ENCODE peak calls at places on chromosomes 6 and 20, in four cellular contexts. Y is colonic mucosa, Q is tibial nerve, W is pancreas. S is an unnamed sample.

GRCh38 chr6:33927551-33927950 is 123.7 kb upstream of the MLN start:
- DNase-seq in Y (no peak), Q (no peak), W (no peak), S (peak; percentile 76)

GRCh38 chr6:16751251-16751946 is 9.9 kb downstream of the ATXN1 start:
- DNase-seq in Y (no peak), Q (no peak), W (no peak), S (peak; percentile 67)

GRCh38 chr20:51347871-51348270 is 194.6 kb downstream of the NFATC2 start:
- DNase-seq in Y (no peak), Q (no peak), W (no peak), S (no peak)

GRCh38 chr6:36852481-36853147 is 13.4 kb upstream of the CPNE5 start:
- DNase-seq in Y (no peak), Q (no peak), W (no peak), S (peak; percentile 71)

GRCh38 chr20:43187476-43188233 is 2.1 kb downstream of the PTPRT start:
- DNase-seq in Y (peak; percentile 70), Q (peak; percentile 55), W (peak; percentile 90), S (peak; percentile 36)

GRCh38 chr6:35051393-35051792 is 89.7 kb downstream of the TCP11 start:
- DNase-seq in Y (no peak), Q (no peak), W (no peak), S (no peak)

GRCh38 chr20:3510110-3510509 is 39.3 kb downstream of the ATRN start:
- DNase-seq in Y (no peak), Q (no peak), W (no peak), S (no peak)

GRCh38 chr6:158468666-158469065 is 91.2 kb upstream of the TMEM181 start:
- DNase-seq in Y (peak; percentile 24), Q (no peak), W (no peak), S (no peak)

GRCh38 chr6:2557181-2557720 is 193.5 kb downstream of the MYLK4 start:
- DNase-seq in Y (no peak), Q (no peak), W (no peak), S (no peak)

GRCh38 chr6:1485678-1486077 is 96.3 kb downstream of the FOXF2 start:
- DNase-seq in Y (no peak), Q (no peak), W (no peak), S (peak; percentile 97)

GRCh38 chr6:20234136-20234535 is 21.9 kb upstream of the MBOAT1 start:
- DNase-seq in Y (no peak), Q (no peak), W (no peak), S (no peak)

GRCh38 chr6:163651910-163652309 is 237.4 kb downstream of the QKI start:
- DNase-seq in Y (no peak), Q (no peak), W (no peak), S (peak; percentile 1)

GRCh38 chr20:23879811-23880374 is 345 bp upstream of the CST5 start:
- DNase-seq in Y (no peak), Q (no peak), W (no peak), S (peak; percentile 53)

GRCh38 chr6:116096979-116097816 is 3.5 kb upstream of the NT5DC1 start:
- DNase-seq in Y (no peak), Q (no peak), W (no peak), S (peak; percentile 26)

GRCh38 chr6:32779036-32779435 is 15.7 kb upstream of the HLA-DQB2 start:
- DNase-seq in Y (no peak), Q (no peak), W (no peak), S (no peak)

GRCh38 chr6:129475477-129476247 is 234.3 kb downstream of the ARHGAP18 start:
- DNase-seq in Y (no peak), Q (no peak), W (no peak), S (no peak)
- TF ChIP-seq CTCF in Y (no peak), Q (no peak), W (no peak), S (no peak)

DNA sequence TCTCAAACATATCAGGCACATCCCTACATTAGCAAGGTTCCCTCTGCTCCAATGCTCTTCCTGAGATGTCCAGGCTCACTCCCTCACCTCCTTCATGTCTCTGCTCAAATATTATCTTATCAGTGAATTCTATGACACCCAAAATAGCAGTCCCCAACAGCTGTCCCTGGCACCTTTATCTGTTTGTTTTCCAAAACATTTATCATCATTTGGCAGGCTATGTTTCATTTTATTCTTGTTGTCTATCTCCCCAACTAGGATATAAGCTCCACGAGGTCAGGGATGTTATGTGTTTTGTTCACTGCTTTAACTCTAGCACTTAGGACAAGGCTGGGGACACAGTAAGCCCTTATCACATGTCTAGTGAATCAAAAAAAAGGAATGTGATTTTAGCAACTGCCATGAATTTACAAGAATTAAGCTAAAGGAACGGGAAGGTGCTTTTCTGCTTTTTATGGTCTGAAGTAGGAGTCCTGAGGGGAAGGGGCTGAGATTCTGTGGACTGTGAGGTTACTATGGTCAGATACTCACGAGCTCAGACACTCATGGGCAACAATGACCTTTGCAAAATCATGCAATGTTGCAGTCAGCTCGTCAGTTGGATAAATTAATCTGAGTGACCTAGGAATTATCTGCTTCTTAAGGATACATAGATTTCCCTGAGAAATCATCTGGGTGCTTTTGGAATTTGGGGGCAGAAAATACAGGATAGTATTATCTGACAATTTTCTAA is 1.9 kb upstream of the IL22RA2 start:
- DNase-seq in Y (no peak), Q (no peak), W (no peak), S (no peak)
- H3K27me3 ChIP-seq in Y (no peaks in the 10 kb centered on the region), Q (no peaks in the 10 kb centered on the region), W (no peaks in the 10 kb centered on the region), S (no peaks in the 10 kb centered on the region)

GRCh38 chr20:35297153-35297552 is 4.9 kb upstream of the FAM83C start:
- DNase-seq in Y (no peak), Q (no peak), W (no peak), S (no peak)
- TF ChIP-seq CTCF in Y (no peak), Q (no peak), W (no peak), S (no peak)

DNA sequence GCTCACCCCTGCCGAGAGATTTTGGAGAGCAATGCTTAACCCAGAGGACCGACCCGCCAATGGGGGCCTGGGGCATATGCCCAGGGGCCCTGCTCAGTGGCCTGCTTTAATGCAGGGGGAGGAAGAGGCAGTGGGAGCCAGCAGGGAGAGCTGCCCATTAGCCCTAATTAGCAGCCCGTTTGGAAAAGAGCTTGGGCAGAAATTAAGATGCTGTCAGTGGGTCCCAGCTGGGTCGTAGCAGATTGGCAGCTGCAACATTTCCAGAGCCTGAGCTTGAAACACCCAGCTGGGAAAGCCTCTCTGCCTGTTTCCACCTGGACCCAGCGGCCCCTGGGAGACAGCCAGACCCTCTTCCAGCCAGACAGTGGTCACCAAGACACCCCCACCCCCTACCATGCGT is 39.5 kb downstream of the CD40 start:
- DNase-seq in Y (no peak), Q (no peak), W (no peak), S (no peak)
- H3K27me3 ChIP-seq in Y (no peaks in the 10 kb centered on the region), Q (no peaks in the 10 kb centered on the region), W (no peaks in the 10 kb centered on the region), S (peaks cover 8% of the 10 kb centered on the region)

DNA sequence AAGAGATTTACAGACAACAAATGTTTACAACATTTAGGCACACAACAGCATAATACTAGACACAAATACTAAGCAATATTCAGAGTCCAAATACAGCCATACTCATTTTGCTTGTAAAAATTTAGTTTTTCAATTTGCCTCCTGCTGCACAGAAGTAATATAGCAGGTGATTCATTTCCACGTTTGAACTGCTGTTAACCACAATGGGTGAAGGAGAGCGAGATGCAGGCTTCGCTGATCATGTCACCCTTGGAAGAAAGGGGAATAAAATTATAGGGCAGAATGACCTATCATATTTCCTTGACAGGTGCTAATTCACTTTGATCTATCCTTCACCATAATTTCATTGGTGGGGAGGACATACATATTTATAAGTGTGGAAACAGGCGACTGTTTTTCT is 643.8 kb upstream of the AGPAT4 start:
- DNase-seq in Y (no peak), Q (no peak), W (no peak), S (no peak)
- TF ChIP-seq CTCF in Y (no peak), Q (no peak), W (no peak), S (no peak)

DNA sequence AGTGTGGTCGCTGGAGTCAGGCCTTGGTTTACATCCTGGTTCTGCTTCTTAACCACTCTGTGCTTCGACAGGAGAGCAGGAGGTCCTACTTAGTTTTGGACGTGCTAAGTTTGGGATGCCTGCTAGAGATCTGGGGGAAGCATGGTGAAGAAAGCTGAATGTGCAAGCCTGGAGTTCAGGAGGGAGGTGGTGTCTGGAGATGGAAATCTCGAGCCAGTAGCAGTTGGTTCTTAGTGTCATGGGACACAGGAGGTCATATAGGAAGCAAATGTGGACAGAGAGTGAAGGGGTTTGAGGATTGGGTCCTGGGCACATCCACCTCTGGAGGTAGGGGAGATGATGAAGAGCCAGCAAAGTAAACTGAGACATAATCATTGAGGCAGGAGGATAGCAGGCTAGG is 131.4 kb downstream of the SYCP2 start:
- DNase-seq in Y (peak; percentile 2), Q (no peak), W (no peak), S (no peak)
- H3K27me3 ChIP-seq in Y (no peaks in the 10 kb centered on the region), Q (no peaks in the 10 kb centered on the region), W (no peaks in the 10 kb centered on the region), S (no peaks in the 10 kb centered on the region)

GRCh38 chr6:28965706-28966105 is 39.4 kb downstream of the ZNF311 start:
- DNase-seq in Y (no peak), Q (no peak), W (no peak), S (no peak)
- TF ChIP-seq CTCF in Y (no peak), Q (no peak), W (no peak), S (no peak)

GRCh38 chr20:2429061-2429460 is 41.5 kb downstream of the SNRPB start:
- DNase-seq in Y (no peak), Q (no peak), W (no peak), S (no peak)
- H3K27me3 ChIP-seq in Y (no peaks in the 10 kb centered on the region), Q (no peaks in the 10 kb centered on the region), W (no peaks in the 10 kb centered on the region), S (no peaks in the 10 kb centered on the region)